ENCODE peak calls at places on chromosomes 13 and 19, in nine cellular contexts. Q, I, E, Y, R, F, N, J and U are unnamed samples.

GRCh38 chr19:58274771-58275199 is 4.0 kb upstream of the ZNF8 start:
- DNase-seq in Q (peak; percentile 18), I (no peak), E (no peak), Y (no peak), R (no peak), F (peak; percentile 47), N (no peak), J (no peak), U (no peak)

GRCh38 chr13:100484708-100485107 is 103.9 kb downstream of the GGACT start:
- DNase-seq in Q (no peak), I (no peak), E (no peak), Y (no peak), R (no peak), F (no peak), N (no peak), J (no peak), U (no peak)

GRCh38 chr13:113049521-113049941 is 56.1 kb upstream of the F7 start:
- DNase-seq in Q (no peak), I (no peak), E (no peak), Y (no peak), R (no peak), F (no peak), N (no peak), J (no peak), U (no peak)

GRCh38 chr19:29841559-29842367 is 30.0 kb downstream of the CCNE1 start:
- DNase-seq in Q (peak; percentile 38), I (no peak), E (no peak), Y (no peak), R (no peak), F (no peak), N (no peak), J (no peak), U (no peak)

GRCh38 chr19:39403331-39404312 is 3.0 kb upstream of the ZFP36 start:
- DNase-seq in Q (peak; percentile 98), I (peak; percentile 77), E (peak; percentile 95), Y (no peak), R (peak; percentile 93), F (peak; percentile 45), N (peak; percentile 95), J (peak; percentile 75), U (peak; percentile 98)

GRCh38 chr13:113493315-113493951 is 2.9 kb upstream of the DCUN1D2 start:
- DNase-seq in Q (peak; percentile 96), I (no peak), E (no peak), Y (peak; percentile 44), R (no peak), F (no peak), N (no peak), J (no peak), U (peak; percentile 86)

GRCh38 chr13:22561581-22561980 is 619.2 kb upstream of the SGCG start:
- DNase-seq in Q (no peak), I (no peak), E (no peak), Y (peak; percentile 70), R (no peak), F (no peak), N (no peak), J (no peak), U (no peak)

GRCh38 chr13:41426047-41426446 is 31.3 kb upstream of the RGCC start:
- DNase-seq in Q (no peak), I (no peak), E (no peak), Y (no peak), R (no peak), F (no peak), N (no peak), J (no peak), U (no peak)

GRCh38 chr13:48236528-48237353 is 3.7 kb downstream of the ITM2B start:
- DNase-seq in Q (peak; percentile 77), I (no peak), E (no peak), Y (no peak), R (no peak), F (no peak), N (no peak), J (no peak), U (no peak)

GRCh38 chr19:7909471-7910067 is 5.1 kb upstream of the TGFBR3L start:
- DNase-seq in Q (no peak), I (no peak), E (no peak), Y (no peak), R (no peak), F (no peak), N (no peak), J (no peak), U (no peak)

GRCh38 chr13:20182231-20182846 is 10.4 kb downstream of the GJB2 start:
- DNase-seq in Q (peak; percentile 82), I (peak; percentile 79), E (peak; percentile 52), Y (peak; percentile 61), R (no peak), F (peak; percentile 71), N (peak; percentile 44), J (peak; percentile 46), U (peak; percentile 53)

GRCh38 chr19:34598217-34599155 is 78.5 kb downstream of the SCGB2B2 start:
- DNase-seq in Q (no peak), I (no peak), E (no peak), Y (no peak), R (no peak), F (no peak), N (no peak), J (no peak), U (no peak)

GRCh38 chr19:50777830-50778303 is 7.6 kb downstream of the GPR32 start:
- DNase-seq in Q (no peak), I (peak; percentile 5), E (no peak), Y (no peak), R (no peak), F (no peak), N (no peak), J (peak; percentile 71), U (no peak)

GRCh38 chr19:8513687-8514504 is at the start of gene ZNF414:
- DNase-seq in Q (peak; percentile 98), I (peak; percentile 99), E (peak; percentile 97), Y (peak; percentile 90), R (peak; percentile 96), F (peak; percentile 91), N (peak; percentile 91), J (peak; percentile 100), U (peak; percentile 96)

GRCh38 chr13:21884965-21885567 is 214.2 kb downstream of the FGF9 start:
- DNase-seq in Q (no peak), I (no peak), E (no peak), Y (no peak), R (no peak), F (no peak), N (no peak), J (no peak), U (no peak)

GRCh38 chr13:110412132-110412912 is 105.2 kb downstream of the COL4A2 start:
- DNase-seq in Q (peak; percentile 100), I (peak; percentile 87), E (peak; percentile 16), Y (peak; percentile 67), R (no peak), F (peak; percentile 75), N (peak; percentile 25), J (peak; percentile 75), U (peak; percentile 94)

GRCh38 chr19:58395220-58395978 is at the start of gene RNF225:
- DNase-seq in Q (no peak), I (no peak), E (no peak), Y (no peak), R (no peak), F (no peak), N (no peak), J (peak; percentile 59), U (no peak)

GRCh38 chr13:107865643-107866006 is 349.7 kb downstream of the LIG4 start:
- DNase-seq in Q (no peak), I (no peak), E (no peak), Y (peak; percentile 55), R (no peak), F (no peak), N (no peak), J (no peak), U (no peak)

GRCh38 chr13:28637714-28638355 is 21.1 kb upstream of the POMP start:
- DNase-seq in Q (peak; percentile 34), I (no peak), E (no peak), Y (no peak), R (no peak), F (no peak), N (no peak), J (no peak), U (no peak)

GRCh38 chr19:56101746-56102535 is 19.2 kb downstream of the ZNF787 start:
- DNase-seq in Q (no peak), I (no peak), E (no peak), Y (no peak), R (no peak), F (no peak), N (no peak), J (no peak), U (no peak)

GRCh38 chr13:113774177-113775107 is 15.4 kb downstream of the TMEM255B start:
- DNase-seq in Q (peak; percentile 78), I (no peak), E (no peak), Y (no peak), R (no peak), F (no peak), N (no peak), J (no peak), U (no peak)

GRCh38 chr19:1311543-1312091 is 25.9 kb downstream of the EFNA2 start:
- DNase-seq in Q (no peak), I (no peak), E (no peak), Y (no peak), R (no peak), F (no peak), N (no peak), J (no peak), U (no peak)

GRCh38 chr19:10899171-10899653 is 27.9 kb downstream of the CARM1 start:
- DNase-seq in Q (no peak), I (no peak), E (no peak), Y (peak; percentile 18), R (no peak), F (no peak), N (no peak), J (no peak), U (no peak)

GRCh38 chr19:43595605-43595998 is 332 bp downstream of the IRGQ start:
- DNase-seq in Q (no peak), I (no peak), E (no peak), Y (no peak), R (no peak), F (no peak), N (no peak), J (no peak), U (no peak)

GRCh38 chr19:6652214-6653094 is 17.5 kb downstream of the TNFSF14 start:
- DNase-seq in Q (no peak), I (no peak), E (no peak), Y (no peak), R (no peak), F (no peak), N (no peak), J (no peak), U (no peak)

GRCh38 chr19:29620931-29621351 is 14.9 kb downstream of the POP4 start:
- DNase-seq in Q (no peak), I (no peak), E (no peak), Y (no peak), R (no peak), F (no peak), N (no peak), J (no peak), U (no peak)

GRCh38 chr13:47661076-47661475 is 340.0 kb downstream of the SUCLA2 start:
- DNase-seq in Q (peak; percentile 65), I (no peak), E (no peak), Y (no peak), R (no peak), F (no peak), N (no peak), J (no peak), U (no peak)

GRCh38 chr13:114002771-114003321 is 29.0 kb upstream of the C13orf46 start:
- DNase-seq in Q (no peak), I (no peak), E (no peak), Y (no peak), R (no peak), F (no peak), N (no peak), J (no peak), U (no peak)

GRCh38 chr13:23776698-23777570 is 112.3 kb downstream of the MIPEP start:
- DNase-seq in Q (no peak), I (peak; percentile 50), E (no peak), Y (no peak), R (no peak), F (no peak), N (no peak), J (no peak), U (no peak)

GRCh38 chr19:5002143-5002542 is 33.2 kb downstream of the KDM4B start:
- DNase-seq in Q (peak; percentile 85), I (no peak), E (no peak), Y (no peak), R (no peak), F (no peak), N (no peak), J (no peak), U (peak; percentile 31)

GRCh38 chr13:21638319-21639282 is 32.3 kb upstream of the FGF9 start:
- DNase-seq in Q (peak; percentile 55), I (peak; percentile 50), E (peak; percentile 22), Y (peak; percentile 23), R (no peak), F (peak; percentile 14), N (no peak), J (no peak), U (no peak)